ENCODE peak calls at places on chromosomes 6 and 20, in seven cellular contexts. One of them, this sample, is unnamed.
A peak's percentile ranks its signal among the peaks of the same experiment; 100 is the strongest.

GRCh38 chr20:58135441-58136170 is 92.8 kb downstream of the ANKRD60 start:
- DNase-seq in HFFc6: no peak
- DNase-seq in RWPE1: peak; percentile 91
- DNase-seq in epithelial cell of esophagus: peak; percentile 86
- DNase-seq in transverse colon: no peak
- DNase-seq in esophagus squamous epithelium: no peak
- DNase-seq in D341Med: peak; percentile 11
- DNase-seq in this sample: no peak

GRCh38 chr6:125273965-125274364 is 27.8 kb downstream of the HDDC2 start:
- DNase-seq in epithelial cell of esophagus: peak; percentile 98
- DNase-seq in D341Med: no peak
- DNase-seq in RWPE1: peak; percentile 83
- DNase-seq in transverse colon: peak; percentile 46
- DNase-seq in esophagus squamous epithelium: no peak
- DNase-seq in HFFc6: no peak
- DNase-seq in this sample: peak; percentile 96

GRCh38 chr6:41636803-41637178 is 1.5 kb upstream of the MDFI start:
- DNase-seq in transverse colon: peak; percentile 76
- DNase-seq in D341Med: no peak
- DNase-seq in epithelial cell of esophagus: peak; percentile 95
- DNase-seq in RWPE1: peak; percentile 92
- DNase-seq in esophagus squamous epithelium: no peak
- DNase-seq in HFFc6: no peak
- DNase-seq in this sample: peak; percentile 25

GRCh38 chr20:46277602-46278001 is 30.7 kb downstream of the CDH22 start:
- DNase-seq in RWPE1: no peak
- DNase-seq in epithelial cell of esophagus: no peak
- DNase-seq in esophagus squamous epithelium: no peak
- DNase-seq in HFFc6: no peak
- DNase-seq in transverse colon: no peak
- DNase-seq in D341Med: no peak
- DNase-seq in this sample: no peak

GRCh38 chr6:109239918-109240321 is 142.3 kb downstream of the CD164 start:
- DNase-seq in esophagus squamous epithelium: no peak
- DNase-seq in HFFc6: no peak
- DNase-seq in RWPE1: no peak
- DNase-seq in transverse colon: no peak
- DNase-seq in epithelial cell of esophagus: no peak
- DNase-seq in D341Med: no peak
- DNase-seq in this sample: no peak

GRCh38 chr6:159249150-159249549 is 80.0 kb downstream of the FNDC1 start:
- DNase-seq in transverse colon: no peak
- DNase-seq in epithelial cell of esophagus: no peak
- DNase-seq in esophagus squamous epithelium: no peak
- DNase-seq in D341Med: no peak
- DNase-seq in RWPE1: no peak
- DNase-seq in HFFc6: no peak
- DNase-seq in this sample: no peak

GRCh38 chr20:43658723-43659419 is 8.0 kb upstream of the MYBL2 start:
- DNase-seq in transverse colon: no peak
- DNase-seq in D341Med: no peak
- DNase-seq in esophagus squamous epithelium: no peak
- DNase-seq in HFFc6: no peak
- DNase-seq in RWPE1: no peak
- DNase-seq in epithelial cell of esophagus: no peak
- DNase-seq in this sample: no peak

GRCh38 chr20:51067792-51068191 is 44.9 kb upstream of the KCNG1 start:
- DNase-seq in HFFc6: no peak
- DNase-seq in RWPE1: no peak
- DNase-seq in esophagus squamous epithelium: no peak
- DNase-seq in transverse colon: no peak
- DNase-seq in D341Med: no peak
- DNase-seq in epithelial cell of esophagus: no peak
- DNase-seq in this sample: no peak

GRCh38 chr6:133341607-133342158 is 100.5 kb downstream of the EYA4 start:
- DNase-seq in transverse colon: no peak
- DNase-seq in RWPE1: peak; percentile 22
- DNase-seq in D341Med: no peak
- DNase-seq in HFFc6: no peak
- DNase-seq in esophagus squamous epithelium: no peak
- DNase-seq in epithelial cell of esophagus: peak; percentile 52
- DNase-seq in this sample: no peak

GRCh38 chr6:109282732-109283131 is 99.5 kb downstream of the CD164 start:
- DNase-seq in RWPE1: no peak
- DNase-seq in transverse colon: no peak
- DNase-seq in esophagus squamous epithelium: no peak
- DNase-seq in HFFc6: no peak
- DNase-seq in epithelial cell of esophagus: no peak
- DNase-seq in D341Med: no peak
- DNase-seq in this sample: no peak

GRCh38 chr6:21587925-21588811 is 5.4 kb upstream of the SOX4 start:
- DNase-seq in D341Med: peak; percentile 67
- DNase-seq in esophagus squamous epithelium: no peak
- DNase-seq in RWPE1: peak; percentile 14
- DNase-seq in HFFc6: no peak
- DNase-seq in epithelial cell of esophagus: peak; percentile 62
- DNase-seq in transverse colon: peak; percentile 69
- DNase-seq in this sample: peak; percentile 41

GRCh38 chr20:60960500-60960899 is 291.6 kb upstream of the CDH4 start:
- DNase-seq in D341Med: no peak
- DNase-seq in epithelial cell of esophagus: no peak
- DNase-seq in transverse colon: no peak
- DNase-seq in RWPE1: no peak
- DNase-seq in HFFc6: no peak
- DNase-seq in esophagus squamous epithelium: no peak
- DNase-seq in this sample: no peak

GRCh38 chr6:148954934-148955915 is 208.4 kb downstream of the UST start:
- DNase-seq in HFFc6: no peak
- DNase-seq in RWPE1: no peak
- DNase-seq in D341Med: no peak
- DNase-seq in transverse colon: no peak
- DNase-seq in esophagus squamous epithelium: no peak
- DNase-seq in epithelial cell of esophagus: peak; percentile 27
- DNase-seq in this sample: no peak

GRCh38 chr20:45911486-45912343 is at the start of gene PLTP:
- DNase-seq in RWPE1: no peak
- DNase-seq in esophagus squamous epithelium: no peak
- DNase-seq in HFFc6: peak; percentile 32
- DNase-seq in transverse colon: peak; percentile 60
- DNase-seq in D341Med: peak; percentile 89
- DNase-seq in epithelial cell of esophagus: peak; percentile 72
- DNase-seq in this sample: peak; percentile 68

GRCh38 chr20:4591975-4592315 is 129.8 kb upstream of the PRND start:
- DNase-seq in transverse colon: no peak
- DNase-seq in esophagus squamous epithelium: no peak
- DNase-seq in epithelial cell of esophagus: no peak
- DNase-seq in D341Med: no peak
- DNase-seq in RWPE1: no peak
- DNase-seq in HFFc6: no peak
- DNase-seq in this sample: no peak

GRCh38 chr20:57736738-57737347 is 27.0 kb upstream of the PMEPA1 start:
- DNase-seq in esophagus squamous epithelium: no peak
- DNase-seq in transverse colon: peak; percentile 51
- DNase-seq in epithelial cell of esophagus: no peak
- DNase-seq in RWPE1: no peak
- DNase-seq in HFFc6: no peak
- DNase-seq in D341Med: no peak
- DNase-seq in this sample: no peak

GRCh38 chr20:54622338-54623280 is 147.2 kb downstream of the DOK5 start:
- DNase-seq in transverse colon: no peak
- DNase-seq in esophagus squamous epithelium: no peak
- DNase-seq in epithelial cell of esophagus: no peak
- DNase-seq in HFFc6: peak; percentile 9
- DNase-seq in RWPE1: no peak
- DNase-seq in D341Med: no peak
- DNase-seq in this sample: no peak

GRCh38 chr6:169960891-169961611 is 209.6 kb downstream of the ERMARD start:
- DNase-seq in epithelial cell of esophagus: no peak
- DNase-seq in transverse colon: peak; percentile 4
- DNase-seq in RWPE1: no peak
- DNase-seq in HFFc6: no peak
- DNase-seq in esophagus squamous epithelium: no peak
- DNase-seq in D341Med: no peak
- DNase-seq in this sample: no peak

GRCh38 chr6:132830236-132830799 is 15.9 kb downstream of the RPS12 start:
- DNase-seq in D341Med: no peak
- DNase-seq in esophagus squamous epithelium: no peak
- DNase-seq in RWPE1: no peak
- DNase-seq in HFFc6: no peak
- DNase-seq in transverse colon: no peak
- DNase-seq in epithelial cell of esophagus: peak; percentile 41
- DNase-seq in this sample: peak; percentile 48

GRCh38 chr6:41527721-41528408 is 18.3 kb upstream of the FOXP4 start:
- DNase-seq in epithelial cell of esophagus: no peak
- DNase-seq in HFFc6: no peak
- DNase-seq in esophagus squamous epithelium: no peak
- DNase-seq in transverse colon: peak; percentile 31
- DNase-seq in RWPE1: no peak
- DNase-seq in D341Med: peak; percentile 78
- DNase-seq in this sample: no peak

GRCh38 chr6:55239099-55239498 is 64.8 kb downstream of the HCRTR2 start:
- DNase-seq in RWPE1: no peak
- DNase-seq in epithelial cell of esophagus: peak; percentile 2
- DNase-seq in transverse colon: no peak
- DNase-seq in D341Med: no peak
- DNase-seq in esophagus squamous epithelium: no peak
- DNase-seq in HFFc6: no peak
- DNase-seq in this sample: no peak

GRCh38 chr20:41318271-41318649 is 729 bp upstream of the ZHX3 start:
- DNase-seq in transverse colon: no peak
- DNase-seq in D341Med: no peak
- DNase-seq in esophagus squamous epithelium: no peak
- DNase-seq in RWPE1: no peak
- DNase-seq in HFFc6: no peak
- DNase-seq in epithelial cell of esophagus: peak; percentile 29
- DNase-seq in this sample: no peak

GRCh38 chr6:96075826-96076225 is 60.1 kb downstream of the FUT9 start:
- DNase-seq in HFFc6: no peak
- DNase-seq in RWPE1: no peak
- DNase-seq in epithelial cell of esophagus: no peak
- DNase-seq in esophagus squamous epithelium: no peak
- DNase-seq in D341Med: no peak
- DNase-seq in transverse colon: no peak
- DNase-seq in this sample: no peak

GRCh38 chr20:37969949-37970855 is 63.1 kb downstream of the TTI1 start:
- DNase-seq in transverse colon: no peak
- DNase-seq in RWPE1: peak; percentile 62
- DNase-seq in HFFc6: no peak
- DNase-seq in D341Med: no peak
- DNase-seq in esophagus squamous epithelium: no peak
- DNase-seq in epithelial cell of esophagus: peak; percentile 76
- DNase-seq in this sample: peak; percentile 11

GRCh38 chr6:143967861-143968498 is 40.1 kb downstream of the PLAGL1 start:
- DNase-seq in epithelial cell of esophagus: no peak
- DNase-seq in HFFc6: no peak
- DNase-seq in transverse colon: no peak
- DNase-seq in esophagus squamous epithelium: no peak
- DNase-seq in D341Med: no peak
- DNase-seq in RWPE1: no peak
- DNase-seq in this sample: no peak

GRCh38 chr6:141667580-141668309 is 465.0 kb upstream of the GJE1 start:
- DNase-seq in transverse colon: no peak
- DNase-seq in esophagus squamous epithelium: no peak
- DNase-seq in RWPE1: peak; percentile 30
- DNase-seq in D341Med: no peak
- DNase-seq in epithelial cell of esophagus: peak; percentile 86
- DNase-seq in HFFc6: peak; percentile 12
- DNase-seq in this sample: no peak

GRCh38 chr6:3088446-3088845 is 20.2 kb downstream of the RIPK1 start:
- DNase-seq in RWPE1: peak; percentile 76
- DNase-seq in transverse colon: no peak
- DNase-seq in esophagus squamous epithelium: no peak
- DNase-seq in epithelial cell of esophagus: peak; percentile 60
- DNase-seq in D341Med: no peak
- DNase-seq in HFFc6: no peak
- DNase-seq in this sample: no peak

GRCh38 chr6:157535354-157536217 is 154.6 kb downstream of the ZDHHC14 start:
- DNase-seq in RWPE1: peak; percentile 65
- DNase-seq in HFFc6: peak; percentile 50
- DNase-seq in esophagus squamous epithelium: no peak
- DNase-seq in D341Med: no peak
- DNase-seq in transverse colon: no peak
- DNase-seq in epithelial cell of esophagus: peak; percentile 74
- DNase-seq in this sample: peak; percentile 9

GRCh38 chr20:4519530-4519929 is 202.2 kb upstream of the PRND start:
- DNase-seq in RWPE1: no peak
- DNase-seq in D341Med: peak; percentile 42
- DNase-seq in esophagus squamous epithelium: no peak
- DNase-seq in epithelial cell of esophagus: peak; percentile 35
- DNase-seq in HFFc6: no peak
- DNase-seq in transverse colon: no peak
- DNase-seq in this sample: peak; percentile 39

GRCh38 chr6:127854009-127854408 is 46.8 kb downstream of the THEMIS start:
- DNase-seq in D341Med: no peak
- DNase-seq in esophagus squamous epithelium: no peak
- DNase-seq in transverse colon: no peak
- DNase-seq in epithelial cell of esophagus: peak; percentile 25
- DNase-seq in RWPE1: no peak
- DNase-seq in HFFc6: no peak
- DNase-seq in this sample: no peak